ENCODE peak calls at places on chromosome 10, in four cellular contexts. D, U, L and M are unnamed samples. For H4K20me1, the result is how much of the 10 kb centered on the place peaks cover.

GRCh38 chr10:109937460-109937859 is 14.1 kb upstream of the XPNPEP1 start:
- DNase-seq in D (no peak), U (no peak), L (no peak), M (no peak)

GRCh38 chr10:76175533-76176165 is 744.2 kb downstream of the LRMDA start:
- DNase-seq in D (no peak), U (no peak), L (no peak), M (no peak)

GRCh38 chr10:84267503-84268126 is 22.8 kb downstream of the RGR start:
- DNase-seq in D (no peak), U (peak), L (peak), M (peak)

GRCh38 chr10:98405422-98405821 is 9.6 kb downstream of the PYROXD2 start:
- DNase-seq in D (no peak), U (no peak), L (no peak), M (no peak)

GRCh38 chr10:87976101-87976743 is 112.8 kb downstream of the PTEN start:
- DNase-seq in D (no peak), U (no peak), L (no peak), M (no peak)

GRCh38 chr10:10785627-10786333 is 231.9 kb upstream of the CELF2 start:
- DNase-seq in D (no peak), U (no peak), L (peak), M (no peak)

GRCh38 chr10:49599546-49599945 is 10.6 kb upstream of the SLC18A3 start:
- DNase-seq in D (no peak), U (no peak), L (no peak), M (no peak)

GRCh38 chr10:103812431-103812830 is 42.9 kb downstream of the SH3PXD2A start:
- DNase-seq in D (no peak), U (no peak), L (no peak), M (no peak)

GRCh38 chr10:16901102-16901501 is 83.9 kb upstream of the RSU1 start:
- DNase-seq in D (no peak), U (no peak), L (peak), M (no peak)

GRCh38 chr10:30878920-30879319 is 152.7 kb downstream of the ZNF438 start:
- DNase-seq in D (no peak), U (no peak), L (no peak), M (no peak)

GRCh38 chr10:13340068-13340467 is 8.0 kb downstream of the SEPHS1 start:
- DNase-seq in D (no peak), U (no peak), L (no peak), M (no peak)

GRCh38 chr10:69292449-69292848 is 14.2 kb downstream of the HK1 start:
- DNase-seq in D (no peak), U (no peak), L (no peak), M (no peak)

DNA sequence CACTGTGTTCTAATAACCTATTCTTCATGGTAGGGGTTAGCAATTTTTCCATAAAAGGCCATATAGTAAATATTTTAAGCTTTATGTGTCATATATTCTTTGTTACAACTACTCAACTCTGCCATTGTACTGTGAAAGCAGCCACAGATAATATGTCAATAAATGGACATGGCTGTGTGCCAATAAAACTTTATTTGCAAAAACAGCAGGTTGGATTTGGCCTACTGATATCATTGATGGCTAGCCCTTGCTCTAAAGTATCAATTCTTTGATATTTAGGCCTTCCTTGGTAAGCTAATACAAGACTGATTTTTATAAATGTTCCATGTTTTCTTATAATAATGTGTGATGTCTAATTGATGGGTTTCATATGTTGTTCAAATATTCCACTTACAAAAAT is 77.2 kb upstream of the OPALIN start:
- DNase-seq in D (no peak), U (no peak), L (no peak), M (no peak)
- H4K20me1 ChIP-seq in D (under half), U (under half), L (under half), M (under half)

GRCh38 chr10:73092830-73093229 is 3.8 kb downstream of the P4HA1 start:
- DNase-seq in D (no peak), U (no peak), L (no peak), M (no peak)
- H4K20me1 ChIP-seq in D (under half), U (under half), L (under half), M (under half)

GRCh38 chr10:71451754-71452153 is 55.0 kb downstream of the CDH23 start:
- DNase-seq in D (no peak), U (no peak), L (no peak), M (no peak)

GRCh38 chr10:71454347-71454746 is 57.6 kb downstream of the CDH23 start:
- DNase-seq in D (no peak), U (no peak), L (no peak), M (no peak)

GRCh38 chr10:71455035-71455434 is 58.3 kb downstream of the CDH23 start:
- DNase-seq in D (no peak), U (no peak), L (no peak), M (no peak)

GRCh38 chr10:71456631-71457030 is 59.9 kb downstream of the CDH23 start:
- DNase-seq in D (no peak), U (no peak), L (no peak), M (no peak)

DNA sequence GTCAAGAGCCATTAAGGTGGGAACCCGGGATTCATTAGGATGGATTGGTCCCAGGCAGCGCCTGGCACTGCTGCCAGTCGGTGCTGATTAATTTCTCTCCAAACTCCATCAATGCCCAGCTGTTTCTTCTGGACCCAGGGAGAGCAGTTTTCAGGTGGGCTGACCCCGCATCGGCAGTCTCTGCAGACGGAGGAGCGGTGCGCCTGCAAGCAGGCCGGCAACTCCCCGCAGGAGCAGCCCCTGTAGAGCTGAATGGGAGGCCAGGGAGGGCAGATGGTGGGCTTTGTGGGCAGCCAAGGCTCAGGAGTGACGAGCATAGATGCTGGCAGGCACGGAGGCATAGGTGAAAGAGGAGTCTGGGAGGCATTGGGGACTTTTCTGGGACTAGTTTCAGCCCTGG is 56.5 kb downstream of the CDH23 start:
- DNase-seq in D (no peak), U (no peak), L (no peak), M (no peak)
- H4K20me1 ChIP-seq in D (under half), U (under half), L (under half), M (under half)

DNA sequence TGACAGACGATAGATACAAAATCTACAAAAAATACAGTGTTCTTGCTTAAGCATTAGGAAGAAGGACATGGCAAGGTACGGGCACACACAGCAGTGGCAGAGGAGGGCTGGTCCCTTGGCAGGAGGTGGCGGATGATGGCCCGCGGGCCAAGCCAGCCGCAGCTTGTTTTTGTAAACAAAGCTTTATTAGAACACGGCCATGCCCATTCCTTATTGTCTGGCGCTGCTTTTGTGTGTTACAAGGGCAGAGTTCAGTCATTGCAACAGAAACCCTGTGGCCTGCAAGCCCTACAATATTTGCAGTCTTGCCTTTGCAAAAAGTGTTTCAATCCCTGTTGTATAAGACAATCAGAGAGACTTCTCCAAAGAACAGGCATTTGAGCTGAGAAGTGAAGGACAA is 30.7 kb downstream of the FGFR2 start:
- DNase-seq in D (no peak), U (no peak), L (no peak), M (no peak)
- H4K20me1 ChIP-seq in D (under half), U (under half), L (half or more), M (under half)